ENCODE peak calls at places on chromosome 10, in eight cellular contexts. H, M, Z, I, R, B, Q and O are unnamed samples.

GRCh38 chr10:124717911-124718734 is 26.1 kb downstream of the FAM53B start:
- DNase-seq in H (no peak), M (peak; percentile 53), Z (no peak), I (peak; percentile 47), R (no peak), B (peak; percentile 46), Q (peak; percentile 38), O (no peak)

GRCh38 chr10:13349776-13350274 is 1.7 kb upstream of the SEPHS1 start:
- DNase-seq in H (peak; percentile 7), M (peak; percentile 72), Z (peak; percentile 38), I (peak; percentile 73), R (peak; percentile 37), B (peak; percentile 48), Q (no peak), O (no peak)

GRCh38 chr10:96512524-96512991 is 1.2 kb downstream of the TLL2 start:
- DNase-seq in H (no peak), M (peak; percentile 38), Z (peak; percentile 29), I (no peak), R (no peak), B (peak; percentile 21), Q (no peak), O (no peak)

GRCh38 chr10:3850999-3851937 is 66.3 kb upstream of the KLF6 start:
- DNase-seq in H (peak; percentile 40), M (peak; percentile 69), Z (no peak), I (no peak), R (no peak), B (peak; percentile 78), Q (no peak), O (no peak)

GRCh38 chr10:100802196-100802595 is 56.8 kb downstream of the PAX2 start:
- DNase-seq in H (no peak), M (no peak), Z (no peak), I (no peak), R (no peak), B (no peak), Q (no peak), O (no peak)

GRCh38 chr10:68125770-68126169 is 16.5 kb downstream of the MYPN start:
- DNase-seq in H (peak; percentile 84), M (peak; percentile 94), Z (no peak), I (no peak), R (no peak), B (no peak), Q (no peak), O (no peak)

GRCh38 chr10:58807631-58808024 is 295.0 kb downstream of the BICC1 start:
- DNase-seq in H (peak; percentile 98), M (no peak), Z (no peak), I (no peak), R (no peak), B (no peak), Q (no peak), O (no peak)

GRCh38 chr10:104018471-104018870 is 51.5 kb downstream of the SLK start:
- DNase-seq in H (no peak), M (no peak), Z (no peak), I (no peak), R (no peak), B (no peak), Q (no peak), O (no peak)

GRCh38 chr10:24721254-24722106 is 2.2 kb downstream of the ARHGAP21 start:
- DNase-seq in H (peak; percentile 38), M (peak; percentile 51), Z (peak; percentile 20), I (peak; percentile 68), R (peak; percentile 52), B (peak; percentile 55), Q (no peak), O (no peak)

GRCh38 chr10:122164028-122164601 is 107.0 kb upstream of the BTBD16 start:
- DNase-seq in H (no peak), M (no peak), Z (no peak), I (no peak), R (no peak), B (no peak), Q (no peak), O (no peak)

GRCh38 chr10:58773351-58773750 is 260.7 kb downstream of the BICC1 start:
- DNase-seq in H (no peak), M (no peak), Z (no peak), I (no peak), R (no peak), B (no peak), Q (no peak), O (no peak)

GRCh38 chr10:75208177-75208576 is 2.4 kb upstream of the VDAC2 start:
- DNase-seq in H (peak; percentile 70), M (no peak), Z (no peak), I (no peak), R (no peak), B (no peak), Q (no peak), O (peak; percentile 56)

GRCh38 chr10:17237163-17237562 is 9.1 kb downstream of the VIM start:
- DNase-seq in H (no peak), M (no peak), Z (no peak), I (no peak), R (no peak), B (no peak), Q (no peak), O (no peak)

GRCh38 chr10:17236468-17236886 is 8.4 kb downstream of the VIM start:
- DNase-seq in H (no peak), M (no peak), Z (no peak), I (no peak), R (no peak), B (peak; percentile 25), Q (no peak), O (no peak)

GRCh38 chr10:17234541-17234940 is 6.5 kb downstream of the VIM start:
- DNase-seq in H (no peak), M (no peak), Z (no peak), I (no peak), R (no peak), B (no peak), Q (no peak), O (no peak)

GRCh38 chr10:17233534-17233933 is 5.5 kb downstream of the VIM start:
- DNase-seq in H (no peak), M (no peak), Z (peak; percentile 28), I (no peak), R (no peak), B (peak; percentile 60), Q (no peak), O (no peak)

DNA sequence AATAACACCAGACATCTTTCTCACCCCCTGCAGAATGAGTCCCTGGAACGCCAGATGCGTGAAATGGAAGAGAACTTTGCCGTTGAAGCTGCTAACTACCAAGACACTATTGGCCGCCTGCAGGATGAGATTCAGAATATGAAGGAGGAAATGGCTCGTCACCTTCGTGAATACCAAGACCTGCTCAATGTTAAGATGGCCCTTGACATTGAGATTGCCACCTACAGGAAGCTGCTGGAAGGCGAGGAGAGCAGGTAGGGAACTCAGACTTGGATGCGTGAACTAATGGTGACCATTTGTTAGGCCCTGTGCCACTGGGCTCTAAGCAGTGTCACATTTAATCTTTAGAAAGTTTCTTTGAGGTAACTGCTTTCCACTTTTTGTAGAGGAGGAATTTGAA is 7.1 kb downstream of the VIM start:
- DNase-seq in H (no peak), M (no peak), Z (no peak), I (no peak), R (no peak), B (peak; percentile 32), Q (no peak), O (no peak)
- H3K4me3 ChIP-seq in H (no peak overlapping the region), M (no peak overlapping the region), Z (peak overlapping the region; percentile 90), I (peak overlapping the region; percentile 90), R (no peak overlapping the region), B (no peak overlapping the region), Q (no peak overlapping the region), O (peak overlapping the region; percentile 36)

GRCh38 chr10:113091921-113092320 is 141.9 kb downstream of the TCF7L2 start:
- DNase-seq in H (no peak), M (peak; percentile 91), Z (no peak), I (no peak), R (peak; percentile 49), B (no peak), Q (no peak), O (no peak)
- H3K4me1 ChIP-seq in H (peaks cover 59% of the 10 kb centered on the region), M (peaks cover 13% of the 10 kb centered on the region), Z (peaks cover 39% of the 10 kb centered on the region), I (peaks cover 42% of the 10 kb centered on the region), R (peaks cover 36% of the 10 kb centered on the region), B (peaks cover 29% of the 10 kb centered on the region), Q (no peaks in the 10 kb centered on the region), O (no peaks in the 10 kb centered on the region)

GRCh38 chr10:108515821-108516220 is 1351.3 kb upstream of the SORCS1 start:
- DNase-seq in H (peak; percentile 15), M (no peak), Z (no peak), I (no peak), R (no peak), B (no peak), Q (no peak), O (no peak)
- H3K9me3 ChIP-seq in H (no peaks in the 10 kb centered on the region), M (no peaks in the 10 kb centered on the region), Z (peaks cover 8% of the 10 kb centered on the region), I (no peaks in the 10 kb centered on the region), R (peaks cover 7% of the 10 kb centered on the region), B (no peaks in the 10 kb centered on the region), Q (no peaks in the 10 kb centered on the region), O (no peaks in the 10 kb centered on the region)

GRCh38 chr10:86651021-86651471 is 3.3 kb upstream of the OPN4 start:
- DNase-seq in H (no peak), M (no peak), Z (no peak), I (peak; percentile 54), R (peak; percentile 23), B (no peak), Q (no peak), O (no peak)
- H3K4me3 ChIP-seq in H (no peak overlapping the region), M (no peak overlapping the region), Z (no peak overlapping the region), I (no peak overlapping the region), R (no peak overlapping the region), B (no peak overlapping the region), Q (no peak overlapping the region), O (no peak overlapping the region)

DNA sequence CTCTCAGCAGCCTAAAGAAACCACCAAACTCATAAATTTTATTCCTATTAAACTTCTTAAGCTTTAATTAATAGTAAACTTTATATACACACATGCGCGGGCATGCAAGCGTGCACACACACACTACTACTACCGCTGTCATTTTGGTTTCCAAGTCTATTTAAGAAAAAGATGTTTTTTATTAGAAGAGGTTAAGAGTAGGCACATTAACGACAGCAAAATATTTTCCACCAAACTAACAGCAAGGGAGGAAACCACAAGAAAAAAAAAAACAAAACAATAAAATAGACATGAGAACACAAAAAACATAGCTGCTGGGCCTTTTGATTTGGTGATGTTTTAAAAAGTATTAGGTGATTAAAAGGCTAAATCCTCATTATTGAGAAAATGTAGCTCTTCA is 28.6 kb downstream of the RTKN2 start:
- DNase-seq in H (no peak), M (peak; percentile 1), Z (no peak), I (no peak), R (no peak), B (peak; percentile 17), Q (no peak), O (no peak)
- H3K4me1 ChIP-seq in H (peaks cover 53% of the 10 kb centered on the region), M (no peaks in the 10 kb centered on the region), Z (peaks cover 16% of the 10 kb centered on the region), I (peaks cover 31% of the 10 kb centered on the region), R (no peaks in the 10 kb centered on the region), B (peaks cover 17% of the 10 kb centered on the region), Q (peaks cover 9% of the 10 kb centered on the region), O (peaks cover 5% of the 10 kb centered on the region)

GRCh38 chr10:21827308-21827707 is 176.2 kb downstream of the DNAJC1 start:
- DNase-seq in H (no peak), M (no peak), Z (no peak), I (no peak), R (no peak), B (no peak), Q (no peak), O (no peak)
- H3K9me3 ChIP-seq in H (peaks cover 12% of the 10 kb centered on the region), M (peaks cover 2% of the 10 kb centered on the region), Z (peaks cover 78% of the 10 kb centered on the region), I (peaks cover 38% of the 10 kb centered on the region), R (peaks cover 67% of the 10 kb centered on the region), B (no peaks in the 10 kb centered on the region), Q (peaks cover 25% of the 10 kb centered on the region), O (peaks cover 66% of the 10 kb centered on the region)

GRCh38 chr10:26621243-26621888 is 76.1 kb upstream of the PDSS1 start:
- DNase-seq in H (no peak), M (peak; percentile 73), Z (no peak), I (no peak), R (no peak), B (no peak), Q (no peak), O (no peak)
- H3K4me3 ChIP-seq in H (no peak overlapping the region), M (no peak overlapping the region), Z (no peak overlapping the region), I (no peak overlapping the region), R (no peak overlapping the region), B (no peak overlapping the region), Q (no peak overlapping the region), O (no peak overlapping the region)